ENCODE peak calls at places on chromosomes 13 and 19, in five cellular contexts. One of them, this sample, is unnamed.

GRCh38 chr19:31220540-31220939 is 128.7 kb downstream of the TSHZ3 start:
- DNase-seq in H1: no peak
- DNase-seq in SK-N-SH: no peak
- DNase-seq in GM12878: no peak
- DNase-seq in HCT116: no peak
- DNase-seq in this sample: no peak

GRCh38 chr13:44759222-44759721 is 183.1 kb upstream of the TSC22D1 start:
- DNase-seq in H1: no peak
- DNase-seq in GM12878: no peak
- DNase-seq in SK-N-SH: no peak
- DNase-seq in HCT116: no peak
- DNase-seq in this sample: no peak

GRCh38 chr13:21465710-21466160 is 6.6 kb upstream of the ZDHHC20 start:
- DNase-seq in HCT116: no peak
- DNase-seq in GM12878: no peak
- DNase-seq in SK-N-SH: no peak
- DNase-seq in H1: peak; percentile 50
- DNase-seq in this sample: no peak

GRCh38 chr19:35745328-35746086 is at the start of the genes PSENEN and U2AF1L4:
- DNase-seq in GM12878: peak; percentile 97
- DNase-seq in H1: peak; percentile 92
- DNase-seq in HCT116: peak; percentile 99
- DNase-seq in SK-N-SH: peak; percentile 86
- DNase-seq in this sample: peak; percentile 99

GRCh38 chr13:97574926-97575325 is 141.0 kb downstream of the RAP2A start:
- DNase-seq in SK-N-SH: no peak
- DNase-seq in GM12878: no peak
- DNase-seq in H1: peak; percentile 48
- DNase-seq in HCT116: peak; percentile 31
- DNase-seq in this sample: peak; percentile 41

GRCh38 chr13:63024458-63024857 is 1608.8 kb upstream of the PCDH20 start:
- DNase-seq in GM12878: no peak
- DNase-seq in SK-N-SH: peak; percentile 45
- DNase-seq in HCT116: no peak
- DNase-seq in H1: no peak
- DNase-seq in this sample: no peak

GRCh38 chr19:7458675-7459074 is 30.2 kb downstream of the PEX11G start:
- DNase-seq in HCT116: no peak
- DNase-seq in H1: no peak
- DNase-seq in GM12878: no peak
- DNase-seq in SK-N-SH: no peak
- DNase-seq in this sample: no peak

GRCh38 chr19:3500429-3501101 is at the start of gene DOHH:
- DNase-seq in GM12878: peak; percentile 97
- DNase-seq in HCT116: peak; percentile 98
- DNase-seq in H1: peak; percentile 96
- DNase-seq in SK-N-SH: peak; percentile 96
- DNase-seq in this sample: peak; percentile 93

GRCh38 chr19:51798958-51799310 is 4.0 kb downstream of the FPR3 start:
- DNase-seq in H1: no peak
- DNase-seq in HCT116: no peak
- DNase-seq in SK-N-SH: no peak
- DNase-seq in GM12878: no peak
- DNase-seq in this sample: no peak

GRCh38 chr13:73417012-73417615 is 358.3 kb downstream of the KLF5 start:
- DNase-seq in GM12878: no peak
- DNase-seq in SK-N-SH: peak; percentile 9
- DNase-seq in HCT116: peak; percentile 46
- DNase-seq in H1: no peak
- DNase-seq in this sample: peak; percentile 36

DNA sequence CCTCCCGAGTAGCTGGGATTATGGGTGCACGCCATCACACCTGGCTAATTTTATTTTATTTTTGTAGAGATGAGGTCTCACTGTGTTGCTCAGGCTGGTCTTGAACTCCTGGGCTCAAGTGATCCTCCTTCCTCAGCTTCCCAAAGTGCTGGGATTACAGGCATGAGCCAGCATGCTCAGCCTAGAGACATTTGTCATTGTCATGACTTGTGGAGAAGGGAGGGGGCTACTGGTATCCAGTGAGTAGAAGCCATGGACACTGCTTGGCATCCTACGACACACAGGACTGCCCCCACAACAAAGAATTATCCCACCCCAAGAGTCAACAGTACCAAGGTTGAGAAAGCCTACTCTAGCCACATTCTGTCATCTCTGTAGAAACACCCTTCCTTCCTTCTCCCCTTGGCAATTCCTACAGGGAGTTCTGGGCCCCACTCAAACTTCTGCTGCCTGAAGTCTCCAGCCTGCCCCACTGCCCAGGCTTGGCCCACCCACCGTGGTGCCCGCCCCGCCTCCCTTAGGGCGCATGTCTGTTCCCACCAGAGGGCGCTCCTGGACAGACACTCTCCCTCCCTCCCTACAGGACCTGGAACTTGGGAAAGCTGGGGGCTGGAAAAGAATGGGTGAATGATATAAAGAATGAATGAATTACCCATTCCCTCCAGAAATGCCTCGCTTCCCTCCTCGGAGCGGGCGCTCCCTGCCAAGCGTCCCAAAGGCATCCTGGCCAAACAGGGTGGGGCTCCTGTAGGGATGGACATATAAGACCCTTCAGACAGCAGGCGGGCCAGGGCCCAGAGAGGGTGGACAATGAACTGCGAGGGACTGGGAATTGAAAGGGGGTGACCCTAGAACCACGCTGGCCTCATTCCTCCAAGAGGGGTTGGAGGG is 5.5 kb upstream of the EMP3 start:
- DNase-seq in H1: peak; percentile 97
- DNase-seq in GM12878: no peak
- DNase-seq in HCT116: peak; percentile 66
- DNase-seq in SK-N-SH: peak; percentile 67
- DNase-seq in this sample: peak; percentile 34
- TF ChIP-seq JUND in H1: peak; percentile 40
- TF ChIP-seq JUND in GM12878: no peak
- TF ChIP-seq JUND in HCT116: no peak
- TF ChIP-seq JUND in SK-N-SH: no peak
- TF ChIP-seq JUND in this sample: no peak

GRCh38 chr19:1175020-1175419 is 952 bp upstream of the SBNO2 start:
- DNase-seq in SK-N-SH: no peak
- DNase-seq in H1: no peak
- DNase-seq in HCT116: no peak
- DNase-seq in GM12878: no peak
- DNase-seq in this sample: no peak

GRCh38 chr19:1172353-1173159 is 1.5 kb downstream of the SBNO2 start:
- DNase-seq in GM12878: no peak
- DNase-seq in H1: no peak
- DNase-seq in HCT116: no peak
- DNase-seq in SK-N-SH: peak; percentile 64
- DNase-seq in this sample: peak; percentile 69

GRCh38 chr19:1173845-1174809 is at the start of gene SBNO2:
- DNase-seq in GM12878: no peak
- DNase-seq in H1: peak; percentile 100
- DNase-seq in SK-N-SH: peak; percentile 100
- DNase-seq in HCT116: peak; percentile 72
- DNase-seq in this sample: peak; percentile 89

GRCh38 chr19:1171755-1172352 is 2.2 kb downstream of the SBNO2 start:
- DNase-seq in H1: no peak
- DNase-seq in HCT116: no peak
- DNase-seq in SK-N-SH: no peak
- DNase-seq in GM12878: no peak
- DNase-seq in this sample: no peak

GRCh38 chr19:1173160-1173844 is 766 bp downstream of the SBNO2 start:
- DNase-seq in HCT116: no peak
- DNase-seq in H1: no peak
- DNase-seq in GM12878: no peak
- DNase-seq in SK-N-SH: peak; percentile 67
- DNase-seq in this sample: no peak
- TF ChIP-seq JUND in HCT116: no peak
- TF ChIP-seq JUND in H1: no peak
- TF ChIP-seq JUND in GM12878: no peak
- TF ChIP-seq JUND in SK-N-SH: no peak
- TF ChIP-seq JUND in this sample: no peak

DNA sequence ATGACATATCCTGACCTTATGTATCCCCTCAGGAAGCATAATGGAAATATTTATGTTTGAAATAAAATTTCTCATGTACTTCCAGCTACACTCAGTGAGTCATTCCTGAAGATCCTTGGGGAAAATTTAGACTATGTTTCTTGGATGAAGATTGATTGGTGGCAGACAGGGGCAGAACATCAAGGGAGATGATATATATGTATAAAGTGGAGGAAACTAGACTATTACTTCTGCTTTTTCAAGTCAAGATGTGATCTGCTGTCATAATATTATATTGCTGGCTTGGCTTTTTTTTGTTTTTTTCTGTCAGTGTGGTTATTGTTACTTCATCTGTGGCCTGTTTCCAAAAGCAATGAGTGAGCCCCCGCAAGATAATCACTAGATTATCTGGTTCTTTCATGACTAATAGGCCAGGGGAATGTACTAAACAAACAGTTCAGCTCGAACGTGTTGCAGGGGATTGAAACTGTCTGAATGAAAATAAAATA is 87.2 kb upstream of the TNFSF11 start:
- DNase-seq in GM12878: no peak
- DNase-seq in SK-N-SH: no peak
- DNase-seq in HCT116: no peak
- DNase-seq in H1: no peak
- DNase-seq in this sample: no peak
- TF ChIP-seq JUND in GM12878: no peak
- TF ChIP-seq JUND in SK-N-SH: peak; percentile 88
- TF ChIP-seq JUND in HCT116: no peak
- TF ChIP-seq JUND in H1: no peak
- TF ChIP-seq JUND in this sample: no peak

GRCh38 chr19:45440873-45441654 is 17.3 kb upstream of the ERCC1 start:
- DNase-seq in H1: no peak
- DNase-seq in SK-N-SH: no peak
- DNase-seq in HCT116: no peak
- DNase-seq in GM12878: no peak
- DNase-seq in this sample: no peak
- TF ChIP-seq JUND in H1: no peak
- TF ChIP-seq JUND in SK-N-SH: no peak
- TF ChIP-seq JUND in HCT116: no peak
- TF ChIP-seq JUND in GM12878: no peak
- TF ChIP-seq JUND in this sample: no peak

GRCh38 chr13:29508874-29509249 is 86.6 kb downstream of the SLC7A1 start:
- DNase-seq in HCT116: no peak
- DNase-seq in GM12878: no peak
- DNase-seq in SK-N-SH: no peak
- DNase-seq in H1: no peak
- DNase-seq in this sample: no peak
- TF ChIP-seq JUND in HCT116: no peak
- TF ChIP-seq JUND in GM12878: no peak
- TF ChIP-seq JUND in SK-N-SH: no peak
- TF ChIP-seq JUND in H1: no peak
- TF ChIP-seq JUND in this sample: no peak

GRCh38 chr13:29472317-29472961 is 123.0 kb downstream of the SLC7A1 start:
- DNase-seq in HCT116: peak; percentile 63
- DNase-seq in SK-N-SH: peak; percentile 72
- DNase-seq in H1: peak; percentile 78
- DNase-seq in GM12878: no peak
- DNase-seq in this sample: no peak
- TF ChIP-seq JUND in HCT116: no peak
- TF ChIP-seq JUND in SK-N-SH: no peak
- TF ChIP-seq JUND in H1: no peak
- TF ChIP-seq JUND in GM12878: no peak
- TF ChIP-seq JUND in this sample: no peak

DNA sequence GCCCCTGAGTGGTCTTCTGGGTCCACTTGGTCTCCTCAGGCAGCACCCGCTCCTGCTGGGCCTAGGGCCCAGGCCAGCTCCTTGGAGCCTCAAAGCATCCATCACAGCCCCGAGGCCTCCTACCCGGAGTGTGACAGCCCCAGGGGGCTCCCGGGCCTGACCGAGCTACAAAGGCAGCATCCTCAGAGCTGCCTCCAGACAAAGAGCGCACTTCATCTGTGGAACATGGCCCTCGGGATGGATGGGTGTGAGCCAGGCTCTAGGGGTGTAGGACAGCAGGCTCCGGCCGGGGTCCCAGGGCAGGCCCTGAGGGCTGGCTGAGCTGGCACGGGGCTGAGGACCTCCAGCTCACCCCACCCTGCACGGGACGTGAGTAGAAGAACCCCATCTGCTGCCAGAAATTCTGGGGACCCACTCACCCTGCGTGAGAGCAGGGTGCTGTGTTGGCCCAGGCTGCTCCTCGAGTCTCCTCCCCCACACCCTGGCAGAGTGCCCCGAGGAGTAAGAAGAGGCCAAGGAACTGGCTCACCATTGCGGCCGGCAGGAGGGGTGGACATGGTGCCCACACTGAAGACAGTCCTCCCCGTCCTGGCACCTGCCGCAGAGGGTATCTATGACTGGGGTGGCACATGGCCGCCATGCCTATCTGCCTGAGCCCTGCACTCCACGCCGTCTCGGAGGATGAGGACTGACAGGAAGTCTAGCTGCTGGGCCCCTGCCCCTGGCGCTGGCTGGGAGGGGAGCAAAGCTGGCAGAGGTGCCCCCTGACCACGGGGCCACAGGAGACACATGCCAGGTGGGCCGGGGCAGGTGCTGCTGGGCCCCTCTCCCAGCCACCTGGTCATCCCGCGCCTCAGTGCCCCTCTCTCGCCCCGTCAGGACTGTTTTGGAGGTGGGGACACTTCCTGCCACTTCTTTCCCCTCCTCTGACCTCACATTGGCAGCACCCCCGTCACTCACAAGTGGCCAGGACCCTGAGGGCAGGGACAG is 22.3 kb downstream of the CEBPG start:
- DNase-seq in HCT116: no peak
- DNase-seq in H1: no peak
- DNase-seq in GM12878: no peak
- DNase-seq in SK-N-SH: peak; percentile 22
- DNase-seq in this sample: no peak
- TF ChIP-seq JUND in HCT116: no peak
- TF ChIP-seq JUND in H1: no peak
- TF ChIP-seq JUND in GM12878: no peak
- TF ChIP-seq JUND in SK-N-SH: no peak
- TF ChIP-seq JUND in this sample: no peak

GRCh38 chr13:80473695-80474094 is 132.8 kb upstream of the SPRY2 start:
- DNase-seq in HCT116: no peak
- DNase-seq in SK-N-SH: no peak
- DNase-seq in GM12878: no peak
- DNase-seq in H1: no peak
- DNase-seq in this sample: peak; percentile 63
- TF ChIP-seq JUND in HCT116: no peak
- TF ChIP-seq JUND in SK-N-SH: no peak
- TF ChIP-seq JUND in GM12878: no peak
- TF ChIP-seq JUND in H1: no peak
- TF ChIP-seq JUND in this sample: no peak

This sample was measured in T47D.